ENCODE peak calls at places on chromosomes 6 and 20, in eight cellular contexts. Q is vagina, V is GM12891, P is transverse colon, L is heart left ventricle, R is HCT116, F is esophagus muscularis mucosa, H is stomach. X is an unnamed sample.

GRCh38 chr20:24751551-24751950 is 197.5 kb upstream of the CST7 start:
- DNase-seq in Q (no peak), V (no peak), P (no peak), L (no peak), R (no peak), F (no peak), H (no peak), X (no peak)

GRCh38 chr20:49132995-49133451 is 55.1 kb downstream of the STAU1 start:
- DNase-seq in Q (no peak), V (no peak), P (no peak), L (no peak), R (peak), F (no peak), H (no peak), X (no peak)

GRCh38 chr20:46970937-46971630 is 76.4 kb downstream of the EYA2 start:
- DNase-seq in Q (no peak), V (no peak), P (no peak), L (no peak), R (peak), F (no peak), H (no peak), X (no peak)

GRCh38 chr20:25336561-25337422 is 53.8 kb downstream of the ABHD12 start:
- DNase-seq in Q (no peak), V (no peak), P (no peak), L (no peak), R (no peak), F (no peak), H (no peak), X (no peak)

GRCh38 chr20:17460119-17460518 is 71.1 kb downstream of the BFSP1 start:
- DNase-seq in Q (no peak), V (no peak), P (no peak), L (no peak), R (no peak), F (no peak), H (no peak), X (no peak)

GRCh38 chr6:145891126-145891525 is 73.0 kb downstream of the SHPRH start:
- DNase-seq in Q (no peak), V (no peak), P (no peak), L (no peak), R (no peak), F (no peak), H (no peak), X (no peak)

GRCh38 chr20:6079011-6079410 is 25.2 kb upstream of the LRRN4 start:
- DNase-seq in Q (no peak), V (no peak), P (no peak), L (no peak), R (no peak), F (no peak), H (no peak), X (peak)

GRCh38 chr20:53079883-53080282 is 107.7 kb downstream of the TSHZ2 start:
- DNase-seq in Q (no peak), V (no peak), P (no peak), L (no peak), R (no peak), F (no peak), H (no peak), X (no peak)

GRCh38 chr6:75349262-75349984 is 64.8 kb upstream of the TMEM30A start:
- DNase-seq in Q (no peak), V (no peak), P (no peak), L (peak), R (no peak), F (no peak), H (no peak), X (no peak)

GRCh38 chr20:61835301-61835700 is 230.4 kb downstream of the TAF4 start:
- DNase-seq in Q (no peak), V (no peak), P (no peak), L (peak), R (no peak), F (no peak), H (no peak), X (no peak)

GRCh38 chr20:18527836-18528235 is 20.1 kb downstream of the SEC23B start:
- DNase-seq in Q (no peak), V (no peak), P (no peak), L (no peak), R (no peak), F (no peak), H (no peak), X (no peak)

GRCh38 chr6:139474145-139475108 is 100.0 kb upstream of the CITED2 start:
- DNase-seq in Q (no peak), V (peak), P (peak), L (no peak), R (no peak), F (no peak), H (no peak), X (peak)

GRCh38 chr6:44221291-44221960 is 2.0 kb upstream of the SLC29A1 start:
- DNase-seq in Q (no peak), V (peak), P (peak), L (peak), R (no peak), F (peak), H (peak), X (peak)

GRCh38 chr6:3402310-3403243 is 54.3 kb downstream of the SLC22A23 start:
- DNase-seq in Q (no peak), V (no peak), P (peak), L (no peak), R (no peak), F (no peak), H (no peak), X (no peak)

GRCh38 chr6:107532707-107533106 is 42.8 kb downstream of the SOBP start:
- DNase-seq in Q (no peak), V (no peak), P (no peak), L (peak), R (no peak), F (no peak), H (no peak), X (no peak)

GRCh38 chr6:143620461-143620860 is 57.3 kb upstream of the PHACTR2 start:
- DNase-seq in Q (no peak), V (no peak), P (no peak), L (no peak), R (no peak), F (no peak), H (no peak), X (no peak)

GRCh38 chr20:46523696-46524328 is 10.5 kb upstream of the ZNF334 start:
- DNase-seq in Q (no peak), V (no peak), P (no peak), L (no peak), R (no peak), F (no peak), H (no peak), X (no peak)

GRCh38 chr6:132505158-132505557 is 7.8 kb downstream of the STX7 start:
- DNase-seq in Q (no peak), V (no peak), P (no peak), L (no peak), R (no peak), F (no peak), H (no peak), X (no peak)

GRCh38 chr6:149435919-149436586 is 36.0 kb downstream of the SUMO4 start:
- DNase-seq in Q (no peak), V (no peak), P (no peak), L (no peak), R (no peak), F (no peak), H (no peak), X (no peak)

GRCh38 chr6:142387997-142388815 is 86.4 kb downstream of the ADGRG6 start:
- DNase-seq in Q (no peak), V (no peak), P (no peak), L (no peak), R (no peak), F (no peak), H (no peak), X (no peak)

GRCh38 chr6:110653381-110653780 is 161.9 kb downstream of the CDK19 start:
- DNase-seq in Q (no peak), V (no peak), P (no peak), L (no peak), R (no peak), F (no peak), H (no peak), X (no peak)

GRCh38 chr6:85764844-85765243 is 122.2 kb upstream of the SYNCRIP start:
- DNase-seq in Q (no peak), V (no peak), P (no peak), L (no peak), R (no peak), F (no peak), H (no peak), X (no peak)

GRCh38 chr6:4403828-4404227 is 268.5 kb upstream of the ECI2 start:
- DNase-seq in Q (no peak), V (no peak), P (no peak), L (no peak), R (no peak), F (no peak), H (no peak), X (no peak)

GRCh38 chr6:133817460-133818047 is 71.4 kb upstream of the TCF21 start:
- DNase-seq in Q (no peak), V (peak), P (peak), L (no peak), R (peak), F (no peak), H (no peak), X (peak)

GRCh38 chr20:62239278-62239879 is 1.1 kb downstream of the OSBPL2 start:
- DNase-seq in Q (no peak), V (no peak), P (peak), L (no peak), R (no peak), F (no peak), H (no peak), X (no peak)

GRCh38 chr6:24752503-24752902 is 22.2 kb upstream of the GMNN start:
- DNase-seq in Q (no peak), V (no peak), P (no peak), L (no peak), R (no peak), F (peak), H (peak), X (no peak)

GRCh38 chr20:61801857-61802442 is 263.7 kb downstream of the TAF4 start:
- DNase-seq in Q (no peak), V (no peak), P (no peak), L (no peak), R (no peak), F (no peak), H (no peak), X (no peak)

GRCh38 chr6:125942677-125943527 is 13.7 kb upstream of the HINT3 start:
- DNase-seq in Q (no peak), V (no peak), P (peak), L (no peak), R (no peak), F (no peak), H (no peak), X (no peak)

GRCh38 chr6:75493400-75494064 is at the start of gene FILIP1:
- DNase-seq in Q (no peak), V (no peak), P (peak), L (peak), R (no peak), F (no peak), H (no peak), X (peak)

GRCh38 chr6:143107440-143107839 is 46.8 kb downstream of the AIG1 start:
- DNase-seq in Q (no peak), V (no peak), P (no peak), L (no peak), R (no peak), F (no peak), H (no peak), X (no peak)

GRCh38 chr6:66662196-66662595 is 955.2 kb upstream of the EYS start:
- DNase-seq in Q (no peak), V (no peak), P (no peak), L (no peak), R (no peak), F (no peak), H (no peak), X (no peak)

GRCh38 chr20:17556842-17557674 is 12.8 kb upstream of the DSTN start:
- DNase-seq in Q (no peak), V (no peak), P (peak), L (peak), R (no peak), F (no peak), H (peak), X (peak)

GRCh38 chr6:10402648-10403311 is 12.1 kb downstream of the TFAP2A start:
- DNase-seq in Q (no peak), V (no peak), P (no peak), L (no peak), R (no peak), F (no peak), H (no peak), X (no peak)

GRCh38 chr6:135658916-135659315 is 161.4 kb upstream of the AHI1 start:
- DNase-seq in Q (no peak), V (no peak), P (no peak), L (no peak), R (no peak), F (no peak), H (no peak), X (no peak)

DNA sequence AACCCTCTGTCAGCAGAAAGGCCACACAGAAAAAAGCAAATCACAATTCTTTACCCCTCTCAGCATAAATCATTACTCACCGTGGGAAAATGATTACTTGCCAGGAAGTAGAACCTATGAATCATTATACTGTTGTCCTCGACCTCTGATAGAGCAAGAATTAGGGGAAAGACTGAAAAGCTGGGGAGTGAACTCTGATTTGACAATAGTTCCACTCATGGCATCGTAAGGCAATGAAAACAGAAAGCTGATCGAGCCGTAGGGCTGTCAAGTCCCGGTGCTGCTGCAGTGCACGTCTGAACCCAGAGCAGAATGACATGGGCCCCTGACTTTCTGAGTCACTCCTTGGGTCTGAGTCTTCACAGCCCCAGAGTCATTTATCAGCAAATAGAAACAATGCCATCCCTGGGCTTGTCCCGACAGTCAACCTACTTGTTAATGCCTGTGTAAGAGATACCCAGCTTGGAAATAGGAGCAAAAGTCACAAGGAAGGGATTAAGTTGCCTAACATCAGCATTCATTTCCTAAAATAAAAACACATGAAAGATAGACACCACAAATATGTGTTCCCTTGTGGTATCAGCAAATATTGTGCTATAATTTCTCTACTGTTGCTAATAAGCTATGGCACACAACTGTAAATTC is 224.8 kb upstream of the MARCKS start:
- DNase-seq in Q (no peak), V (no peak), P (peak), L (peak), R (peak), F (no peak), H (peak), X (peak)
- TF ChIP-seq POLR2A in Q (no peak), V (peak), P (peak), L (no peak), R (no peak), F (no peak), H (no peak), X (no peak)

DNA sequence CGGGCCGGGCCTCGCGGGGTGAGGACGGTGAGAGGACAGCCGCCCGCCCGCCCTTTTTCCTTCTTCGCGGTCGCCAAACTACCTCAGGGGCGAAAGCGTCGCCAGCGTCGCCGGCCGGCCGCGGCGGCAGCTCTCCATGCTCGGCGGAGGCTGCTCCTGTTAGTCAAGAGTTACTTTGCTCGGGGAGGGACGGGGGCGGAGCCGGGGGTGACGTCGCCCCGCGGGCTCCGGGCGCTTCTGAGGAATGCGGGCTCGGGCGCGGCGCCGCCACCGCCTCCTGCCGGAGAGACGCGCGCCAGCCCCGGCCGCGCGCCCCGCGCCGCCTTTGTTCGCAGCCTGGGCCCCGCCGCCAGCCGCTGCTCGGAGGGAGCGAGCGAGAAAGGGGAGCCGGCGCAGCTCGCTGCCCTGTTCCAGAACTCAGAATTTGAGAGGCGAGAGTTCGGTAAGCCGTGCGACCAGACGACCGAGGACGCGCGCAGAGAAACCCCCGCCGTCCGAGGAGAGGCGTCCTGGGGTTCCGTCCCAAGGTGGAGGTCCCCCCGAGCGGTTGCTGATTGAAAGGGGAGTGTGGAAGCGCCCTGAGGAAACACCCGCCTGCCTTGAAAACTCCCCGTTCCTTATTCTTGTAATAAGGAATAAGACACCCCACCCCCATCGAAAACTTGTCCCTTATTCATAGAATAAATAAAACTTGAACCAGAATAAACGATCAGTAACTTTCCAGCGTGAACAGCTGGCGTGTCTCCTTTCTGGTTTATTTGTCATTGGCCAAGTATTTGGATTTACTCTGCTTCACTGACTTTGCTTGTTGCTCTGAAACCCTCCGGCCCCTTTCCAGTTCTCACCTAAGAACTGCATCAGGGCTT is at the start of gene PTPRK:
- DNase-seq in Q (no peak), V (peak), P (peak), L (peak), R (peak), F (peak), H (peak), X (peak)
- TF ChIP-seq POLR2A in Q (peak), V (no peak), P (peak), L (peak), R (peak), F (peak), H (peak), X (peak)

DNA sequence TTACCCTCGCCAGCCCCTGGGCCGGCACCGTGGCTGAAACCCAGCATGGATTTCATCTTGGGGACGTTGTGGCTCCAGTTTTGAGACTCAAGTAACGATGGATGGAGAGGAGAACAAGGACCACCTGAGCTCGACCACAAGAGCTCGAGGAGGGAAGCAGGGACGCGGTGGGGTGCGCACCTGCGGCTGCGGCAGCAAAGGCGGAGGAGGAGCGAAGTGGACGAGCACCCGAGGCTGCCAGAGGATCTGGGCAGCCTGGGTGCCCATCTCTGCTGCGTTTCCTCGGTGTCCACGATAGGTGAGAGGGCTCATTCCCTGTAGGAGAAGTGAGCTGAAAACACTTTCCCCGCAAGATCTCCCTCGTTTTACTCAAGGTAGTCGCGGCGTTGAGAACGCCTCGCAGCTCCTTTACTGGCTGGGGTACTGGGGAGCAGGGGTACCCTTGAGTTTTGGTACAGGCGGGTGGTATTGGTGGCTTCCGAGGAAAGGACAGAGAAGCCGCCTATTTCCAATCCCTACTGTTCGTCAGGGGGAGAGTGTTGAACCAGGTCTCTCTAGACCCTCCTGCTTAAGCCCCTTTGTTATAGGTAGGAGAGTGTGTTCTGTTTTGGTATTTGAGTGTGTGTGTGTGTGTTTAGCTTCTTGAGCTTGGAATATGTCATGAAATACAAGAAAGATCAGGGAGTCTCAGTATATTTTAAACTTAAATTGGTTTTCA is 137.7 kb downstream of the TRIM27 start:
- DNase-seq in Q (no peak), V (no peak), P (no peak), L (no peak), R (no peak), F (no peak), H (no peak), X (no peak)
- TF ChIP-seq POLR2A in Q (no peak), V (no peak), P (no peak), L (no peak), R (no peak), F (no peak), H (no peak), X (no peak)

DNA sequence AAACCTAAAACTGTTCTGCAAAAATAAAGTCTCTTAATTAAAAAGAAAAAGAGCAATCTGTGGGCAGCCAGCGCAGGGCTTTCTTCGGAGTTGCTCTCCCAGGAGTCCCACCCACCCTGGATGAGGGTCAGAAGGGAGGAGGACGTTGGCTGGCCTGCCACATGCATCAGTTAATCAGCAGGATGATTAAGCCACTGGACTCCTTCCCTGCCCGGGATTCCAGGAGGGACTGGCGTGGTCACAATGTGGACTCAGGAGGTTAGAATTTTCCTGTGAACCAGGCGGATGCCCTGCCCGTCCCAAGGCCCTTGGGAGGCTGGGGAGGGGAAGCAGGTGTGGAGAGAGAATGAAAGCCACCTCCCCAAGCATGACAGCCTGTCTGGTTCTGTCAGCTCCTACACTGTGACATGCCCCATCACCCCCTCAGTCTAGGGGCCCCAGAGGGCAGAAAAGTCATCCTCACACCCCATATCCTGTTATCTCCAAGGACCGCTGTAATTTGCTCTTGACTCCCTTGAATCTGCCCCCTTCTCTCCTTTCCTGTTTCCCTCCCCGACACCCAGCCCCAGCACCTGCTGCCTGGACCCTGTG is 11.6 kb upstream of the ITPR3 start:
- DNase-seq in Q (no peak), V (no peak), P (no peak), L (peak), R (no peak), F (no peak), H (peak), X (peak)
- TF ChIP-seq POLR2A in Q (no peak), V (no peak), P (no peak), L (no peak), R (no peak), F (no peak), H (no peak), X (no peak)